ENCODE peak calls at places on chromosomes 6 and 20, in six cellular contexts. X is HepG2, R is GM12878, B is upper lobe of left lung, C is A549, Z is K562. A is an unnamed sample.

GRCh38 chr6:22087960-22088716 is 208.7 kb downstream of the PRL start:
- ATAC-seq in B (no peak), Z (peak), X (no peak), C (no peak), R (peak), A (no peak)

GRCh38 chr6:89792881-89793280 is 26.7 kb downstream of the MDN1 start:
- ATAC-seq in B (no peak), X (peak), Z (peak), C (peak), R (peak), A (no peak)

GRCh38 chr6:73520688-73521350 is at the start of gene EEF1A1:
- ATAC-seq in Z (peak), X (peak), R (peak), C (peak), B (peak), A (peak)

GRCh38 chr6:8170245-8170644 is 67.9 kb upstream of the EEF1E1 start:
- ATAC-seq in R (no peak), C (peak), X (peak), Z (peak), B (no peak), A (no peak)

GRCh38 chr6:118354641-118355040 is 193.5 kb upstream of the PLN start:
- ATAC-seq in C (no peak), X (no peak), R (peak), Z (no peak), B (no peak), A (no peak)

GRCh38 chr6:15247750-15248450 is 2.0 kb downstream of the JARID2 start:
- ATAC-seq in B (no peak), Z (peak), R (no peak), X (no peak), C (no peak), A (peak)

GRCh38 chr6:97280766-97281165 is 2.2 kb downstream of the MMS22L start:
- ATAC-seq in Z (no peak), X (no peak), B (no peak), R (no peak), C (no peak), A (no peak)

GRCh38 chr20:19371112-19371511 is 158.7 kb downstream of the SLC24A3 start:
- ATAC-seq in X (no peak), R (no peak), Z (no peak), C (no peak), B (no peak), A (no peak)

GRCh38 chr6:90502381-90502780 is 84.5 kb downstream of the MAP3K7 start:
- ATAC-seq in X (no peak), Z (peak), B (no peak), R (no peak), C (no peak), A (no peak)

GRCh38 chr6:170130771-170131241 is 160.1 kb downstream of the DLL1 start:
- ATAC-seq in C (no peak), B (peak), R (no peak), Z (no peak), X (peak), A (no peak)

GRCh38 chr6:36345681-36346417 is 9.2 kb upstream of the BNIP5 start:
- ATAC-seq in B (no peak), Z (peak), R (no peak), X (no peak), C (no peak), A (no peak)

GRCh38 chr20:34302312-34302722 is 838 bp downstream of the AHCY start:
- ATAC-seq in B (no peak), C (peak), R (no peak), Z (peak), X (peak), A (no peak)

GRCh38 chr6:161186173-161186769 is 87.6 kb downstream of the AGPAT4 start:
- ATAC-seq in Z (peak), C (peak), B (peak), R (no peak), X (no peak), A (peak)

GRCh38 chr6:33557376-33557775 is 22.7 kb downstream of the BAK1 start:
- ATAC-seq in Z (no peak), R (no peak), C (no peak), B (no peak), X (no peak), A (no peak)

GRCh38 chr6:22145823-22146379 is 150.9 kb downstream of the PRL start:
- ATAC-seq in R (no peak), Z (peak), X (no peak), C (peak), B (no peak), A (no peak)

GRCh38 chr6:115004982-115005381 is 662.2 kb upstream of the HS3ST5 start:
- ATAC-seq in X (no peak), B (no peak), Z (no peak), R (no peak), C (no peak), A (no peak)

GRCh38 chr6:71486466-71486865 is 197.9 kb downstream of the OGFRL1 start:
- ATAC-seq in C (no peak), R (no peak), X (no peak), Z (no peak), B (no peak), A (no peak)

GRCh38 chr6:158411998-158412397 is 99.7 kb downstream of the TULP4 start:
- ATAC-seq in C (no peak), Z (no peak), X (no peak), R (no peak), B (no peak), A (no peak)

GRCh38 chr6:105509506-105510331 is 106.8 kb upstream of the PREP start:
- ATAC-seq in Z (peak), B (no peak), X (peak), C (peak), R (peak), A (no peak)

GRCh38 chr6:42340516-42340915 is 111.2 kb downstream of the TRERF1 start:
- ATAC-seq in C (no peak), R (no peak), X (no peak), B (no peak), Z (no peak), A (no peak)

GRCh38 chr6:70033781-70034180 is 167.4 kb downstream of the COL19A1 start:
- ATAC-seq in X (no peak), B (no peak), Z (no peak), R (no peak), C (no peak), A (no peak)

GRCh38 chr6:41477572-41477971 is 68.6 kb upstream of the FOXP4 start:
- ATAC-seq in X (peak), Z (no peak), R (no peak), B (no peak), C (no peak), A (no peak)

GRCh38 chr6:128271527-128271926 is 248.9 kb downstream of the PTPRK start:
- ATAC-seq in R (no peak), Z (no peak), B (no peak), C (no peak), X (no peak), A (no peak)

GRCh38 chr6:118680452-118681095 is 29.2 kb upstream of the CEP85L start:
- ATAC-seq in Z (peak), B (no peak), X (no peak), C (no peak), R (no peak), A (no peak)

GRCh38 chr20:31711416-31712111 is 11.1 kb downstream of the BCL2L1 start:
- ATAC-seq in C (no peak), Z (no peak), R (no peak), B (no peak), X (peak), A (no peak)

GRCh38 chr6:40789143-40789764 is 202.1 kb upstream of the LRFN2 start:
- ATAC-seq in R (peak), B (no peak), Z (no peak), C (no peak), X (no peak), A (no peak)

GRCh38 chr20:40698281-40698680 is 9.2 kb upstream of the MAFB start:
- ATAC-seq in C (no peak), Z (no peak), X (no peak), R (no peak), B (no peak), A (no peak)

GRCh38 chr20:40697466-40697987 is 8.5 kb upstream of the MAFB start:
- ATAC-seq in C (no peak), Z (no peak), R (no peak), B (no peak), X (no peak), A (no peak)

GRCh38 chr20:40702504-40702903 is 13.5 kb upstream of the MAFB start:
- ATAC-seq in X (no peak), Z (no peak), C (no peak), R (no peak), B (no peak), A (no peak)

GRCh38 chr20:40695214-40695613 is 6.2 kb upstream of the MAFB start:
- ATAC-seq in X (no peak), Z (no peak), R (no peak), C (no peak), B (no peak), A (no peak)

DNA sequence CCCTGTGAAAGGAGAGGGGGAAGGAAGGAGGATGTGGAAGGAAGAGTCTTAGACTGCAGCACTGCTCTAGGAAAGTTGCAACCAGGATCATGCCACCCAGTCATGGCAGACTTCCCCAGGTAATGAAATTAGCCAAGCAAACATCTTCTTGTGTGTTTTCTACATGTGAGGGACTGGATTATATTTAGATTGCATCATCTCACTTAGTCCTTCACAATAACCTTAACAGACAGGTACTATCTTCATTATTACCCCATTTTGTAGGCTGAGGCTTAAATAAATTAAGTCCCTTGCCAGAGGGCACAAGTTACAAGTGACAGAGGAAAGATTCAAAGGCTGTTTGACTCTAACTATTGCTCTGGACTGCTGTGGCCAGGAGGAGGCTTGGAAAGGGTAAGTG is 9.7 kb upstream of the MAFB start:
- ATAC-seq in X (no peak), R (no peak), Z (no peak), B (no peak), C (no peak), A (no peak)
- H3K27ac ChIP-seq in X (no peak), R (no peak), Z (no peak), B (no peak), C (no peak), A (no peak)

GRCh38 chr6:3135668-3136297 is 17.3 kb downstream of the BPHL start:
- ATAC-seq in X (peak), R (no peak), Z (no peak), C (no peak), B (no peak), A (no peak)
- TF ChIP-seq POLR2A in X (peak), R (no peak), Z (no peak), C (no peak), B (no peak), A (no peak)

GRCh38 chr6:134035823-134036296 is 16.6 kb downstream of the SLC2A12 start:
- ATAC-seq in C (peak), X (peak), R (peak), B (no peak), Z (no peak), A (no peak)
- TF ChIP-seq EP300 in C (no peak), X (no peak), R (no peak), B (no peak), Z (no peak), A (no peak)

DNA sequence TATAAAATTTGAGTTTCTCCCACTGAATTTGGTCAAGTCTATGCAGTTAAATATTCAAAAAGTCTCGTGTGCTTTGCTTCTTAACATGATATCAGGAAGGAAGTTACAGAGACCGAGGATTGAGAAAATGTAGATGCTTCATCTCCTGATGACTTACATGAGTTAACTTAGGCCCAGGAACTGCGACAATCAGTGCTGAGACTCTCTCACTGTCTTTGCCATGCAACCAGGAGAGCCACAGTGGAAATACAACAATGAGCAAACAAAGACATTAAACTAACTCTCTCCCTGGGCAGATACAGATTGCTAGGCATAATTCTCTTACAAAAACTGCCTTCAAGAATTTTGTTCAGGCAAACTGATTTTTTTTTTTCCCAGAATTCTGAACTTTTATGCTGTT is 440.6 kb upstream of the EPHA7 start:
- ATAC-seq in Z (no peak), C (no peak), B (no peak), R (no peak), X (no peak), A (no peak)
- H3K27ac ChIP-seq in Z (no peak), C (no peak), B (no peak), R (no peak), X (no peak), A (no peak)

GRCh38 chr6:25882066-25882496 is 8.0 kb upstream of the SLC17A3 start:
- ATAC-seq in B (peak), X (no peak), Z (peak), R (peak), C (peak), A (no peak)
- TF ChIP-seq POLR2A in B (no peak), X (no peak), Z (no peak), R (no peak), C (no peak), A (no peak)

GRCh38 chr20:45339084-45339483 is 9.1 kb downstream of the SDC4 start:
- ATAC-seq in X (no peak), Z (peak), R (no peak), C (no peak), B (no peak), A (no peak)

GRCh38 chr20:45339799-45340198 is 8.4 kb downstream of the SDC4 start:
- ATAC-seq in C (no peak), B (no peak), Z (no peak), R (no peak), X (no peak), A (no peak)

GRCh38 chr20:45337367-45338120 is 10.7 kb downstream of the SDC4 start:
- ATAC-seq in R (no peak), Z (peak), B (peak), C (peak), X (peak), A (peak)

GRCh38 chr20:45338121-45339030 is 9.8 kb downstream of the SDC4 start:
- ATAC-seq in Z (no peak), X (peak), B (no peak), R (no peak), C (no peak), A (no peak)

DNA sequence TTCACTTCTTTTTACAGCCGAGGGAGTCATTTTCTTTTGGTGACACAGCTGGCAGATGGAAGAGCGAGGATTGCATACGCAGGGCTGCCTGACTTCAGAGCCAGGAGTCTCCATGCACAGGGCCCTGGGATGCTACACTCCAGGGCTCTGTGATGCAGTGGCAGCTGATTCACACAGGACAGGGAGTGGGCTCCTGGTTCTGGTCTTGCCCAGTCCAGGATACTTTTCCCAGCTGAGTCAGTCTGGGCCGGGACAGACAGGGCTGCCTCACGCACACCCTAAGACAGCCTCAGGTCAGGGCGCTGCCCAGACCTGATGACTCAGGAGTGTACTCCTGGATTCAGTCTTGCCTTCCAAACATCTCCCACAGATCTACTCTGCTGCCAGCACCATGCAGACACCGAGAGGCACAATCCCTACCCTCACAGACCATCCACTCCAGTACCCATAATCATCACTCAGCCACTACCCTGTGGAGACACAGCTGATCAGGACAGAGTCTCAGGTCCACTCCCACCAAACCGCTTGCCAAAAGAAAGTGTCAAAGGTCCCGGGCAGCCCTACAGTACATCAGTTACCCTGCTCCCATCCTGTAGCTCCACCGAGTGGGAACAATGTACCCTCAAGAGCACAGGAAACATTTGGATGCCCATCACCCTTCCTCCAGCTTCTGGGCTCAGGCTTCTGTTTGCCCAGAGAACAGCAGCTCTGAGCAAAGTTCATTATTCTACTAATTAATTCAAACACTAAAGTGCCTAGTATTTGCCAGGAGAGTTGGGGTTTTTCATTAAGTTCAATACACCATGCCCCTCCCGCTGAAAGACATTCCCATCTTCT is 11.5 kb downstream of the SDC4 start:
- ATAC-seq in X (peak), B (peak), C (peak), Z (peak), R (no peak), A (peak)
- TF ChIP-seq EP300 in X (peak), B (no peak), C (no peak), Z (no peak), R (no peak), A (no peak)

GRCh38 chr6:134287863-134288537 is 29.9 kb downstream of the SGK1 start:
- ATAC-seq in B (no peak), R (peak), X (no peak), C (peak), Z (peak), A (no peak)
- H3K27ac ChIP-seq in B (peak), R (peak), X (no peak), C (peak), Z (peak), A (no peak)

GRCh38 chr6:56745081-56745480 is 102.4 kb upstream of the DST start:
- ATAC-seq in Z (no peak), C (no peak), X (no peak), R (peak), B (no peak), A (no peak)
- TF ChIP-seq POLR2A in Z (no peak), C (no peak), X (no peak), R (no peak), B (no peak), A (no peak)